ENCODE peak calls at places on chromosomes 16 and 17, in five cellular contexts. T is prostate gland, O is IMR-90, L is left colon, M is amygdala. A is an unnamed sample.

GRCh38 chr17:67672592-67672991 is 45.1 kb upstream of the NOL11 start:
- DNase-seq in T (no peak), O (no peak), L (no peak), M (no peak), A (no peak)

GRCh38 chr17:42679001-42679491 is 2.3 kb upstream of the PLEKHH3 start:
- DNase-seq in T (peak), O (peak), L (peak), M (peak), A (peak)

GRCh38 chr17:55238931-55239297 is 25.8 kb upstream of the HLF start:
- DNase-seq in T (no peak), O (no peak), L (peak), M (no peak), A (peak)

GRCh38 chr16:83219285-83219684 is 588.5 kb upstream of the HSBP1 start:
- DNase-seq in T (no peak), O (no peak), L (no peak), M (no peak), A (no peak)

GRCh38 chr16:86072328-86073102 is 173.6 kb downstream of the IRF8 start:
- DNase-seq in T (peak), O (peak), L (peak), M (peak), A (peak)

GRCh38 chr17:17874478-17874877 is 37.7 kb upstream of the SREBF1 start:
- DNase-seq in T (no peak), O (peak), L (no peak), M (no peak), A (no peak)

GRCh38 chr17:20999841-21000532 is 42.8 kb downstream of the USP22 start:
- DNase-seq in T (peak), O (no peak), L (peak), M (no peak), A (no peak)

GRCh38 chr17:38591759-38592241 is 14.0 kb downstream of the SRCIN1 start:
- DNase-seq in T (no peak), O (no peak), L (no peak), M (peak), A (no peak)

GRCh38 chr17:28811594-28812135 is 30.9 kb downstream of the FAM222B start:
- DNase-seq in T (peak), O (peak), L (no peak), M (no peak), A (no peak)

GRCh38 chr16:59510008-59510424 is 775.9 kb upstream of the GOT2 start:
- DNase-seq in T (no peak), O (no peak), L (no peak), M (peak), A (no peak)

GRCh38 chr16:25823891-25824290 is 132.1 kb downstream of the HS3ST4 start:
- DNase-seq in T (no peak), O (no peak), L (no peak), M (no peak), A (no peak)

GRCh38 chr16:53840472-53840871 is 136.5 kb downstream of the FTO start:
- DNase-seq in T (no peak), O (no peak), L (no peak), M (no peak), A (no peak)

GRCh38 chr17:65794572-65794971 is 233.1 kb upstream of the AXIN2 start:
- DNase-seq in T (no peak), O (peak), L (no peak), M (no peak), A (no peak)

GRCh38 chr16:22189473-22190168 is 16.5 kb upstream of the EEF2K start:
- DNase-seq in T (peak), O (peak), L (peak), M (no peak), A (peak)

GRCh38 chr17:57941384-57942370 is 13.5 kb downstream of the CUEDC1 start:
- DNase-seq in T (no peak), O (no peak), L (no peak), M (no peak), A (no peak)

GRCh38 chr16:54077412-54077821 is 209.2 kb downstream of the IRX3 start:
- DNase-seq in T (no peak), O (peak), L (no peak), M (no peak), A (no peak)

GRCh38 chr16:49608801-49609200 is 235.2 kb downstream of the C16orf78 start:
- DNase-seq in T (no peak), O (peak), L (no peak), M (peak), A (no peak)

GRCh38 chr16:28089992-28090365 is 26.5 kb upstream of the GSG1L start:
- DNase-seq in T (no peak), O (no peak), L (no peak), M (no peak), A (no peak)

GRCh38 chr16:53769787-53770186 is 65.8 kb downstream of the FTO start:
- DNase-seq in T (no peak), O (no peak), L (no peak), M (no peak), A (no peak)

GRCh38 chr17:19372866-19373505 is 5.3 kb upstream of the MAPK7 start:
- DNase-seq in T (no peak), O (no peak), L (no peak), M (no peak), A (no peak)

GRCh38 chr17:28812980-28813377 is 29.6 kb downstream of the FAM222B start:
- DNase-seq in T (no peak), O (peak), L (no peak), M (no peak), A (no peak)

GRCh38 chr16:49021136-49021535 is 260.5 kb downstream of the CBLN1 start:
- DNase-seq in T (no peak), O (peak), L (no peak), M (no peak), A (no peak)

GRCh38 chr16:84513111-84514065 is 8.9 kb upstream of the MEAK7 start:
- DNase-seq in T (no peak), O (peak), L (no peak), M (no peak), A (no peak)

GRCh38 chr16:85602831-85603755 is 10.0 kb upstream of the GSE1 start:
- DNase-seq in T (no peak), O (no peak), L (no peak), M (no peak), A (no peak)

GRCh38 chr17:62619413-62620155 is 7.9 kb upstream of the MRC2 start:
- DNase-seq in T (no peak), O (no peak), L (no peak), M (no peak), A (no peak)

GRCh38 chr17:50274142-50274944 is at the start of gene TMEM92:
- DNase-seq in T (no peak), O (no peak), L (peak), M (no peak), A (no peak)

GRCh38 chr16:89102035-89102776 is 8.6 kb downstream of the ACSF3 start:
- DNase-seq in T (no peak), O (no peak), L (peak), M (no peak), A (no peak)

GRCh38 chr17:62750502-62751349 is 57.4 kb downstream of the MARCHF10 start:
- DNase-seq in T (no peak), O (peak), L (no peak), M (no peak), A (no peak)

GRCh38 chr16:75620326-75621169 is 2.5 kb downstream of the ADAT1 start:
- DNase-seq in T (no peak), O (no peak), L (no peak), M (no peak), A (peak)

A was measured in activated naive CD4-positive, alpha-beta T cell treated with Interleukin-2 at 50 U/mL for 16 hours.